ENCODE peak calls at places on chromosomes 13 and 19, in eight cellular contexts. J, H, D, V, L, Z, B and T are unnamed samples.

GRCh38 chr13:105343134-105343806 is 1192.2 kb downstream of the EFNB2 start:
- DNase-seq in J (no peak), H (peak; percentile 28), D (no peak), V (no peak), L (no peak), Z (no peak), B (peak; percentile 78), T (no peak)

GRCh38 chr13:28805193-28805819 is 14.8 kb upstream of the MTUS2 start:
- DNase-seq in J (peak; percentile 12), H (no peak), D (no peak), V (no peak), L (no peak), Z (peak; percentile 35), B (no peak), T (peak; percentile 49)

GRCh38 chr19:39411006-39411831 is 1.2 kb upstream of the PLEKHG2 start:
- DNase-seq in J (no peak), H (peak; percentile 76), D (no peak), V (no peak), L (no peak), Z (no peak), B (peak; percentile 36), T (peak; percentile 53)

GRCh38 chr13:36124236-36124822 is 6.9 kb downstream of the DCLK1 start:
- DNase-seq in J (no peak), H (no peak), D (no peak), V (no peak), L (peak; percentile 46), Z (no peak), B (peak; percentile 80), T (no peak)

GRCh38 chr13:22127277-22128143 is 456.6 kb downstream of the FGF9 start:
- DNase-seq in J (no peak), H (no peak), D (no peak), V (no peak), L (no peak), Z (no peak), B (no peak), T (no peak)

GRCh38 chr13:99677388-99677951 is 176.2 kb downstream of the TM9SF2 start:
- DNase-seq in J (no peak), H (no peak), D (no peak), V (no peak), L (no peak), Z (no peak), B (no peak), T (no peak)

GRCh38 chr19:18796239-18796638 is 5.1 kb upstream of the COMP start:
- DNase-seq in J (no peak), H (no peak), D (no peak), V (no peak), L (no peak), Z (no peak), B (no peak), T (no peak)

GRCh38 chr13:94988654-94989053 is 276.3 kb upstream of the SOX21 start:
- DNase-seq in J (no peak), H (peak; percentile 20), D (no peak), V (no peak), L (no peak), Z (no peak), B (no peak), T (peak; percentile 10)

GRCh38 chr19:44476559-44477408 is 23.5 kb downstream of the ZNF180 start:
- DNase-seq in J (peak; percentile 6), H (peak; percentile 19), D (no peak), V (no peak), L (no peak), Z (peak; percentile 47), B (peak; percentile 27), T (peak; percentile 33)

GRCh38 chr13:55937180-55937579 is 1203.5 kb upstream of the PRR20A start:
- DNase-seq in J (no peak), H (no peak), D (no peak), V (no peak), L (no peak), Z (no peak), B (no peak), T (no peak)

GRCh38 chr19:48329167-48329891 is 4.0 kb downstream of the EMP3 start:
- DNase-seq in J (no peak), H (peak; percentile 48), D (no peak), V (no peak), L (no peak), Z (peak; percentile 64), B (peak; percentile 65), T (peak; percentile 77)
- H3K4me3 ChIP-seq in J (no peak overlapping the region), H (no peak overlapping the region), D (no peak overlapping the region), V (peak overlapping the region; percentile 60), L (no peak overlapping the region), Z (peak overlapping the region; percentile 70), B (no peak overlapping the region), T (peak overlapping the region; percentile 55)

DNA sequence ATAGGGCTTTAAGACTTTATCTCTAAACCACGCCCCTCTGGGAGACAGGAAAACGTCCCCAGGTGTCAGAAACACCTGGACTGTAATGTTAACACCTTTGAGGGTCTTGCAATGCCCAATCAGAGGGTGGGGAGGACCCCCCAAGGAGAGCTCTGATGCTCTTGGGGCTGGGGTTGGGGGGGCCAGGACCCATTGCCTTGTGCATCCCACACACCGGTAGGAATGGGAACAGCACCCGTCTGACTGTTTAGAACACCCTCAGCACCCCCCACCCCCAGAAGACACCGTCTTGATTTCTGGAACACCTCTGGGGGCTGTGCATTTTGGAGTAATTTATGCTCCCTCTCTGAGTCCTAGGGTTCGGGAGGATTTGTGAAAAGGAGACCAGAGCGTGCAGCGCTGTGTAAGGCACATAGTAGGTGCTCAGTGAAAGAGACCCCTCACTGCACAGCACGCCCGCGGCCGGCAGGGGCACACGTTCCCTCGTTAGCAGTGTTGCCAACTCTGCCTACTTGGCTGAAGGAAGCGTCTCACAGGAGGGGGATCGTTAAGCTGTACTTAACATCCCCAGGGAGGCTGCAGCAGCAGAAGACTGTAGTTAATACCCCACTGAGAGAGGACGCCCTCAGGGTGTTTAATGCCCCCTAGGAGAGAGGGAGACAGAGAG is 2.8 kb upstream of the ERFL start:
- DNase-seq in J (no peak), H (no peak), D (no peak), V (no peak), L (no peak), Z (peak; percentile 58), B (no peak), T (peak; percentile 46)
- TF ChIP-seq CTCF in J (peak; percentile 53), H (peak; percentile 41), D (peak; percentile 35), V (no peak), L (no peak), Z (peak; percentile 69), B (peak; percentile 44), T (peak; percentile 51)

GRCh38 chr19:17327654-17328516 is 6.8 kb downstream of the ANO8 start:
- DNase-seq in J (peak; percentile 89), H (peak; percentile 72), D (no peak), V (no peak), L (peak; percentile 83), Z (no peak), B (no peak), T (peak; percentile 35)
- H3K4me3 ChIP-seq in J (peak overlapping the region; percentile 48), H (peak overlapping the region; percentile 46), D (no peak overlapping the region), V (peak overlapping the region; percentile 51), L (peak overlapping the region; percentile 24), Z (no peak overlapping the region), B (no peak overlapping the region), T (no peak overlapping the region)

GRCh38 chr19:50230379-50231351 is 27.2 kb downstream of the MYH14 start:
- DNase-seq in J (no peak), H (no peak), D (no peak), V (no peak), L (no peak), Z (no peak), B (no peak), T (no peak)
- TF ChIP-seq CTCF in J (no peak), H (no peak), D (no peak), V (no peak), L (no peak), Z (peak; percentile 32), B (no peak), T (no peak)

DNA sequence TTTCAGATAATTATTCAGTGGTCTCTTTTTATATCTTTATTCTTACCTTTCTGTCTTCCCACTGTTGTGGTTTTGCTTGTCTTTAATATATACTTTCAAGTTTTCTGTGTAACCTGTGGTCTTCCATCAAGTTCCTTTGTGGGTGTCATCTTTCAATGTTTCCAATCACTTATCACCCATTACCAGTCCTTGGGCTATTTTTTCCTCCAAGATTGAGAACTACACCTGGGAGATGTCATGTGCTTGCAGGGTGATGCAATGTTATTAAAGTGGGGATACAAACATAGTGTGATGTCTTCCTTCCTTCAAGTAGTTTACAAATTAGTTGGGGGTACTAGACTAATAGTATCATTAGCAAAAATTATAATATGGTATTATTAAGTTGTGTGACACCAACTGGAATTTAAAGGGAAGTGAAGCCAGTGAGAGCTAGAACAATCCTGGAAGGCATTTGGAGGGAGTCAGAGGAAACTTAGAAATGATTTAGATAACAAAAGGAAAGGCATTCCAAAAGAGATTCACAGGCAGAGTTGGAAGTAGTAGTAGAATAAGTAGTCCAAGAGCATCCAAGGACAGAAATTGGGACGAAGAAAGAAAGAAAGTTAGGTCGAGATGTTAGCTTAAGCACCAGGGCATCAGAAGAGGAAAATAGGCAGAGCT is 3.4 kb downstream of the FNDC3A start:
- DNase-seq in J (no peak), H (peak; percentile 34), D (no peak), V (no peak), L (no peak), Z (peak; percentile 66), B (peak; percentile 27), T (peak; percentile 29)
- H3K4me3 ChIP-seq in J (no peak overlapping the region), H (peak overlapping the region; percentile 88), D (no peak overlapping the region), V (no peak overlapping the region), L (no peak overlapping the region), Z (peak overlapping the region; percentile 89), B (no peak overlapping the region), T (peak overlapping the region; percentile 97)

DNA sequence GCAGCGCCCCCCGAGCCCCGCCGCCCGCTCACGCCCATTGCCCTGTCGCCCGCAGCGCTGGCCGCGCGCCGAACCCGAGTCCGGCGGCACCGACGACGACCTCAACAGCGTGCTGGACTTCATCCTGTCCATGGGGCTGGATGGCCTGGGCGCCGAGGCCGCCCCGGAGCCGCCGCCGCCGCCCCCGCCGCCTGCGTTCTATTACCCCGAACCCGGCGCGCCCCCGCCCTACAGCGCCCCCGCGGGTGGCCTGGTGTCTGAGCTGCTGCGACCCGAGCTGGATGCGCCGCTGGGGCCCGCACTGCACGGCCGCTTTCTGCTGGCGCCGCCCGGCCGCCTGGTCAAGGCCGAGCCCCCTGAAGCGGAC is 518 bp downstream of the KLF2 start:
- DNase-seq in J (peak; percentile 56), H (no peak), D (no peak), V (no peak), L (peak; percentile 55), Z (peak; percentile 63), B (no peak), T (peak; percentile 57)
- TF ChIP-seq CTCF in J (peak; percentile 8), H (peak; percentile 10), D (no peak), V (no peak), L (no peak), Z (peak; percentile 68), B (no peak), T (peak; percentile 30)

GRCh38 chr19:1672038-1672768 is 19.8 kb upstream of the TCF3 start:
- DNase-seq in J (peak; percentile 59), H (peak; percentile 33), D (peak; percentile 31), V (no peak), L (no peak), Z (peak; percentile 83), B (peak; percentile 23), T (peak; percentile 68)
- H3K4me3 ChIP-seq in J (peak overlapping the region; percentile 25), H (peak overlapping the region; percentile 25), D (peak overlapping the region; percentile 49), V (peak overlapping the region; percentile 19), L (no peak overlapping the region), Z (peak overlapping the region; percentile 65), B (no peak overlapping the region), T (peak overlapping the region; percentile 46)

GRCh38 chr13:50189450-50189849 is 174.2 kb downstream of the KCNRG start:
- DNase-seq in J (no peak), H (no peak), D (no peak), V (no peak), L (no peak), Z (no peak), B (no peak), T (peak; percentile 5)
- TF ChIP-seq CTCF in J (no peak), H (peak; percentile 8), D (no peak), V (no peak), L (no peak), Z (peak; percentile 44), B (no peak), T (no peak)